ENCODE peak calls at places on chromosomes 11 and 22, in ten cellular contexts. I is right cardiac atrium, P is cardiac fibroblast, C is hepatocyte, Z is neuronal stem cell, N is HAP-1, U is uterus, R is AG09309, X is choroid plexus epithelial cell, J is testis. H is an unnamed sample.

GRCh38 chr11:94332814-94333213 is 28.4 kb downstream of the IZUMO1R start:
- DNase-seq in C (no peak), X (no peak), I (no peak), R (no peak), U (no peak), P (no peak), J (no peak), Z (no peak), N (no peak), H (no peak)

GRCh38 chr11:2748061-2748813 is 48.4 kb upstream of the KCNQ1OT1 start:
- DNase-seq in R (no peak), N (no peak), Z (no peak), C (no peak), X (no peak), P (no peak), U (no peak), I (peak), J (no peak), H (no peak)

GRCh38 chr22:33328789-33329296 is 270.7 kb upstream of the SYN3 start:
- DNase-seq in P (peak), J (no peak), I (no peak), U (no peak), C (peak), Z (no peak), N (no peak), R (no peak), X (peak), H (peak)

GRCh38 chr11:105139669-105140068 is at the start of gene CARD18:
- DNase-seq in C (no peak), N (no peak), X (no peak), P (no peak), R (no peak), I (no peak), U (no peak), J (no peak), Z (no peak), H (no peak)

GRCh38 chr11:101127699-101128570 is 1.7 kb downstream of the PGR start:
- DNase-seq in U (peak), J (peak), R (no peak), I (peak), P (no peak), N (no peak), X (no peak), C (peak), Z (peak), H (no peak)

GRCh38 chr22:42932857-42933782 is 76.0 kb upstream of the ARFGAP3 start:
- DNase-seq in N (no peak), P (no peak), X (no peak), Z (no peak), J (no peak), C (no peak), I (no peak), R (no peak), U (no peak), H (no peak)

GRCh38 chr11:125001073-125001764 is 47.2 kb downstream of the CCDC15 start:
- DNase-seq in C (no peak), X (peak), N (no peak), Z (no peak), J (no peak), U (no peak), P (no peak), I (no peak), R (no peak), H (no peak)

GRCh38 chr11:97745515-97746050 is 1275.2 kb upstream of the CNTN5 start:
- DNase-seq in X (no peak), R (no peak), C (no peak), I (no peak), P (no peak), U (no peak), N (no peak), Z (no peak), J (no peak), H (no peak)

GRCh38 chr11:6319001-6319878 is 1.1 kb downstream of the CAVIN3 start:
- DNase-seq in N (no peak), C (peak), X (peak), U (peak), J (peak), I (peak), P (peak), R (no peak), Z (no peak), H (peak)

GRCh38 chr22:22922954-22923319 is 35.3 kb downstream of the IGLL5 start:
- DNase-seq in J (no peak), Z (no peak), X (no peak), N (no peak), U (no peak), I (no peak), R (no peak), C (no peak), P (no peak), H (no peak)

GRCh38 chr11:88246680-88247079 is 71.4 kb upstream of the RAB38 start:
- DNase-seq in C (no peak), J (peak), P (peak), Z (no peak), R (peak), U (no peak), I (no peak), N (no peak), X (peak), H (peak)

GRCh38 chr11:78313181-78313788 is 104.3 kb downstream of the GAB2 start:
- DNase-seq in P (peak), I (no peak), R (peak), C (peak), Z (no peak), N (no peak), X (peak), J (no peak), U (peak), H (no peak)

GRCh38 chr11:107916671-107917241 is 11.5 kb upstream of the RAB39A start:
- DNase-seq in Z (no peak), U (no peak), N (no peak), I (no peak), X (peak), P (peak), C (peak), J (no peak), R (no peak), H (no peak)

GRCh38 chr11:37504925-37505324 is 906.9 kb upstream of the RAG2 start:
- DNase-seq in I (no peak), N (no peak), J (no peak), P (peak), X (peak), C (peak), U (no peak), Z (no peak), R (no peak), H (peak)

GRCh38 chr11:111838054-111838453 is 33.3 kb downstream of the ALG9 start:
- DNase-seq in I (no peak), Z (no peak), C (no peak), N (no peak), X (no peak), R (no peak), P (no peak), J (no peak), U (no peak), H (no peak)

DNA sequence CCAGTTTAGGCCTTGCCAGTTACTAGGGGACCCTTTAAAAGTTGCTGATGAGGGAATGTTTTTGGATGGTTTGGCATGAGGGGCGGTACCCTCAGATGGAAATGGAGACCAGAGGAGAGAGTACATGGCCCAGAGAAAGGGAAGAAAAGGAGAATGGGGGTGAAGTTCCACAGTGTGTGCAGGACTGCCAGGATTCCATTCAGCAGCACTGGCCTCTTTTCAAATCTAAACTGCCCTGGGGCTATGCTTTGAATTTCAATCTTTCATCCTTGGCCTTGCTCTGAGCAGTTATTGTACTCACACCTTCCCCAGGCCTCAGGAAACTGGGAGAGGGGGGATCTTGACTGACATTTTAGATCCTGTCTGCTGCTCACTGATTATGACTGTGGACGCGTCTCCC is 3.0 kb downstream of the SLC3A2 start:
- DNase-seq in Z (no peak), J (no peak), R (no peak), P (no peak), I (no peak), U (no peak), X (no peak), N (peak), C (no peak), H (no peak)
- H3K4me3 ChIP-seq in Z (no peak), J (no peak), R (peak), P (peak), I (no peak), U (no peak), X (peak), N (peak), C (peak), H (peak)

DNA sequence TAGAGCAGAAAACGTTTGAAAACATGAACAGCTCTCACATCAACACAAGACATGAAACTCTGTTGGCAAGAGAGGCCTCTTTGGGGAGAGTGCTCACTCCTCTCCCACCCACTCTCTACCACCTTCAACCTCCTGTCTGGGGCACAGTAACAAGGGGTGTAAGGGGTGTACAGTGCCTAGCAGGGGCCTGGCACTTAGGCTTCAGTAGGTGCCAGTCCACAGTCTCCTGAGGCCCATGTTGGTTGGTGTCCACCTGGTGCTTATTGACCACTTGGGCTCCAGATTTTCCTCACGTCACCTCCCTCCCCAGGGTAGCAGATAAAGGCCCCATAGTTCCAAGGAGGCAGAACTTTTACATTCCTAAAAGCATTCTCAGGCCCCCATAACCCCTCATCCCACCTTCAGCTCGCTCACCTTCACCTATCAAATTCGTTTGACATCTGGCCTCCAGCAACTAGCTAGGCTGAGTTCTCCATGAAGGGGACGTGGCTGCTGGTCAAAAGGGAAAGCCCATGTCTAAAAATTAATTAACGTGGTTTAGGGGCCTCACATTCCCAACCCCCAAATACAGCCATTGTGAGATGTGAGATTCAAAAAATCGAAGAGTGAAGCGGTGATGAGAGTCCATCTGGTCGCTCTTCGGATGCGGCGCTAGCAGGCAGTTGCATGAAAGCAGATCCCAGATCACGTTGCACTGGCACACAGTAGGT is 712 bp upstream of the MED15 start:
- DNase-seq in J (no peak), N (no peak), I (no peak), U (no peak), X (no peak), C (no peak), R (no peak), Z (no peak), P (no peak), H (no peak)
- H3K4me3 ChIP-seq in J (peak), N (peak), I (peak), U (peak), X (peak), C (no peak), R (peak), Z (peak), P (peak), H (peak)

GRCh38 chr11:128624269-128625170 is 37.2 kb upstream of the ETS1 start:
- DNase-seq in X (no peak), N (no peak), C (no peak), Z (no peak), R (no peak), J (no peak), I (peak), P (no peak), U (no peak), H (no peak)

GRCh38 chr11:128626913-128627665 is 39.7 kb upstream of the ETS1 start:
- DNase-seq in X (no peak), C (no peak), I (peak), Z (no peak), R (no peak), J (no peak), U (no peak), N (no peak), P (no peak), H (no peak)

GRCh38 chr11:128627666-128628342 is 40.4 kb upstream of the ETS1 start:
- DNase-seq in U (no peak), C (no peak), N (no peak), I (peak), Z (no peak), X (no peak), P (no peak), R (no peak), J (no peak), H (no peak)

GRCh38 chr11:128625316-128625715 is 38.0 kb upstream of the ETS1 start:
- DNase-seq in J (no peak), Z (no peak), X (no peak), N (no peak), R (no peak), U (no peak), I (no peak), P (no peak), C (no peak), H (no peak)

GRCh38 chr11:128625766-128626165 is 38.4 kb upstream of the ETS1 start:
- DNase-seq in C (no peak), N (no peak), U (no peak), I (no peak), R (no peak), P (no peak), J (no peak), Z (no peak), X (peak), H (no peak)
- H3K4me3 ChIP-seq in C (no peak), N (no peak), U (no peak), I (no peak), R (no peak), P (no peak), J (no peak), Z (no peak), X (no peak), H (no peak)

DNA sequence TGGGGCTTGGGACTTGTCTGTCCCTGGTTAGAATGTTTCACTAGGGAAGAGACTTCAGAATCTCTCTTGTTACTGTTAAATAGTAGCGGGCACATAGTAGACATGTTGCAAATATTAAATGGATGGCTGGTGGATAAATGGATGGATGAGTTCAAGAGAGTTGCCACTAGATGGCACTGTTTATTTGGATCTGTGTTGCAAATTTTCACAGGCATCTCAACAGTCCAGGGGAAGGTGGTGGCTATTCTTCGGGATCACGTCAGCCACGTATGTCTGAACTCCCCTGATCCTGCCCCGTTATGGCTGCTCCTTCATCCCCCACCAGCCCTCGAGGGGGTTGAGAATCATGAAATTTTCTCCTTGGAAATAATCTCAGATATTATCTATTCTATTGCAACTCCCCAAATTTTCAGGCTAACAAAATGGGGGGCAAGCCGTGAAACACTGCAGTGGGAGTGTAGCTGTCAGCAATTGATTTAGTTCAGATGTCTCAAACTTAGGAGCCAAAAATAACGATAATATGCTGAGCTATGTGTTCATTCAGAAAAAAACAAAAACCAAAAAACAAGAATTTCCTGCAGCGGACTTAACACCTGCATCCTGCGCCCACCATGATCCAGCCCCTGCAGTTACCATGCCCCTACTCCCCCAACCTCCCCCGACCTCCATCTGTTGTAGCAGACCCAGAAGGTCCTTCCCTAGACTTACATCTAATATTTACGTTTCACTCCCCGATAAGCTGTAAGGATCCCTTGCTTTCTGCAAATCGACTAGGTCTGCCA is 29.1 kb upstream of the BIRC3 start:
- DNase-seq in P (peak), Z (peak), C (peak), U (peak), X (peak), R (peak), N (peak), I (no peak), J (peak), H (no peak)
- H3K4me3 ChIP-seq in P (peak), Z (no peak), C (no peak), U (peak), X (peak), R (peak), N (no peak), I (peak), J (peak), H (no peak)

DNA sequence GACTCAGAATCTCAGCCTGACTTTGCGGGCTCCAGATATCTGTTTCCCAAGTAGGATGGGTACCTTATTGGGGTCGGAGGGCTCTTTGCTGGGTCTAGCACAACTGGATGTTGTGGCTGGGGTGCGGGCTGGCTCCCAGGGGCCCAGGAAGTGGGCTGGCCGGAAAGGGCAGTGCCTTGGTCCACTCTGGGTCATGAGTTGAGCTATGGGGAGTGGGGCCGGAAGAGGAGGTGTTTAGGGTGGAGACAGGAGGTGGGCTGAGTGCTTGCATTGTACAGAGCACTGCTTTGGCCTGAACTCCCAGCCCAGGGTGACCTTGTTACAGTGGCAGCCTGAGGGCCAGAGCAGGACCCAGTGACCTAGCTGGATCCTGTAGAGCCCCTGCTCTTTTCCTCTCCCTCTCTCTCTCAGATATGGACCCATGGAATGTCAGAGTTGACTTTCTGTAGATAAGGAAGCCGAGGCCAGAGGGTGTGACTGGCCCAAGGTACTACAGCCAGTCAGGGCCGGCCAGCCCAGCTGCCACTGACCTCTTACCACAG is 13.2 kb downstream of the PHLDB1 start:
- DNase-seq in U (no peak), R (no peak), I (peak), X (no peak), N (no peak), Z (no peak), C (no peak), J (no peak), P (peak), H (no peak)
- H3K4me3 ChIP-seq in U (peak), R (peak), I (no peak), X (peak), N (peak), Z (peak), C (no peak), J (peak), P (peak), H (peak)

DNA sequence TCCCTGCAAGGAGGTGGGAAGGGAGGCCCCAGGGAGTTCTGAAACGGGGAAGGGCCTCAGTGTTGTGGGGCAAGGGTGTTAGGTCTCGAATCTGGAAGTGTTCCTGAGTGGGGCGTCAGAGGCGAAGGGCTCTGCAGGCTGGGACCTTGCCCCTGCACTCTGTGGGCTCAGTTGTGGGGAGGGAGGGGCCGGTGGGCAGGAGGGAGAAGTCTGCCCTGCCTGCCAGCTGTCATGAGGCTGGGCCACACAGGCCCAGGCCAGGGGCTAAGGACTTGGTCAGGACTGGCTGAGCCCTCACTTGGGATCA is at the start of gene CRACR2B:
- DNase-seq in N (no peak), X (no peak), R (no peak), Z (no peak), C (no peak), J (no peak), U (no peak), P (no peak), I (peak), H (no peak)
- H3K4me3 ChIP-seq in N (peak), X (peak), R (peak), Z (peak), C (peak), J (no peak), U (peak), P (no peak), I (peak), H (no peak)

GRCh38 chr22:19764050-19764593 is 3.5 kb downstream of the TBX1 start:
- DNase-seq in R (no peak), X (no peak), N (no peak), I (peak), J (no peak), C (no peak), P (no peak), U (no peak), Z (no peak), H (no peak)

GRCh38 chr22:19763141-19764049 is 2.8 kb downstream of the TBX1 start:
- DNase-seq in R (no peak), P (no peak), X (no peak), Z (no peak), J (no peak), I (peak), C (no peak), U (no peak), N (no peak), H (no peak)

GRCh38 chr22:19765477-19766234 is 5.1 kb downstream of the TBX1 start:
- DNase-seq in Z (no peak), I (peak), P (no peak), X (no peak), N (no peak), R (no peak), J (peak), C (no peak), U (no peak), H (no peak)

GRCh38 chr22:19766235-19766505 is 5.6 kb downstream of the TBX1 start:
- DNase-seq in U (no peak), R (no peak), N (no peak), C (no peak), J (no peak), Z (no peak), P (no peak), I (peak), X (no peak), H (no peak)

GRCh38 chr22:19764636-19765476 is 4.3 kb downstream of the TBX1 start:
- DNase-seq in X (no peak), J (no peak), U (no peak), C (no peak), R (no peak), N (no peak), P (no peak), Z (no peak), I (peak), H (no peak)
- H3K4me3 ChIP-seq in X (no peak), J (no peak), U (no peak), C (no peak), R (no peak), N (no peak), P (no peak), Z (no peak), I (no peak), H (no peak)

GRCh38 chr11:77167791-77168190 is 39.7 kb downstream of the MYO7A start:
- DNase-seq in X (no peak), C (no peak), J (no peak), I (peak), Z (no peak), N (no peak), U (no peak), P (no peak), R (no peak), H (no peak)
- H3K4me3 ChIP-seq in X (no peak), C (no peak), J (no peak), I (no peak), Z (no peak), N (no peak), U (no peak), P (no peak), R (no peak), H (no peak)